ENCODE peak calls at places on chromosomes 6 and 20, in eight cellular contexts. One of them, this sample, is unnamed.

GRCh38 chr20:17537959-17538358 is 6.8 kb upstream of the BFSP1 start:
- DNase-seq in activated CD4-positive, alpha-beta T cell treated with anti-CD3 and anti-CD28 coated beads for 24 hours: no peak
- DNase-seq in HTR-8/SVneo: no peak
- DNase-seq in CD4-positive, alpha-beta T cell: no peak
- DNase-seq in endothelial cell: no peak
- DNase-seq in NCI-H510A treated with DMSO at 0.1 percent for 48 hours: no peak
- DNase-seq in hypothalamus: no peak
- DNase-seq in GM06990: no peak
- DNase-seq in this sample: no peak

GRCh38 chr6:130076512-130076911 is 58.1 kb downstream of the L3MBTL3 start:
- DNase-seq in HTR-8/SVneo: no peak
- DNase-seq in NCI-H510A treated with DMSO at 0.1 percent for 48 hours: no peak
- DNase-seq in hypothalamus: no peak
- DNase-seq in endothelial cell: no peak
- DNase-seq in CD4-positive, alpha-beta T cell: no peak
- DNase-seq in GM06990: no peak
- DNase-seq in activated CD4-positive, alpha-beta T cell treated with anti-CD3 and anti-CD28 coated beads for 24 hours: no peak
- DNase-seq in this sample: no peak

GRCh38 chr6:95501032-95501904 is 76.1 kb upstream of the MANEA start:
- DNase-seq in activated CD4-positive, alpha-beta T cell treated with anti-CD3 and anti-CD28 coated beads for 24 hours: no peak
- DNase-seq in GM06990: no peak
- DNase-seq in endothelial cell: no peak
- DNase-seq in NCI-H510A treated with DMSO at 0.1 percent for 48 hours: no peak
- DNase-seq in CD4-positive, alpha-beta T cell: no peak
- DNase-seq in HTR-8/SVneo: no peak
- DNase-seq in hypothalamus: no peak
- DNase-seq in this sample: no peak

GRCh38 chr6:89148016-89148750 is 2.3 kb downstream of the PM20D2 start:
- DNase-seq in CD4-positive, alpha-beta T cell: no peak
- DNase-seq in endothelial cell: no peak
- DNase-seq in HTR-8/SVneo: no peak
- DNase-seq in GM06990: no peak
- DNase-seq in NCI-H510A treated with DMSO at 0.1 percent for 48 hours: no peak
- DNase-seq in activated CD4-positive, alpha-beta T cell treated with anti-CD3 and anti-CD28 coated beads for 24 hours: no peak
- DNase-seq in hypothalamus: no peak
- DNase-seq in this sample: no peak

GRCh38 chr20:47717421-47717820 is 67.9 kb downstream of the SULF2 start:
- DNase-seq in hypothalamus: no peak
- DNase-seq in CD4-positive, alpha-beta T cell: no peak
- DNase-seq in GM06990: no peak
- DNase-seq in activated CD4-positive, alpha-beta T cell treated with anti-CD3 and anti-CD28 coated beads for 24 hours: no peak
- DNase-seq in endothelial cell: no peak
- DNase-seq in HTR-8/SVneo: no peak
- DNase-seq in NCI-H510A treated with DMSO at 0.1 percent for 48 hours: no peak
- DNase-seq in this sample: no peak

GRCh38 chr6:163298079-163298807 is 116.3 kb upstream of the QKI start:
- DNase-seq in endothelial cell: no peak
- DNase-seq in hypothalamus: no peak
- DNase-seq in HTR-8/SVneo: no peak
- DNase-seq in GM06990: no peak
- DNase-seq in CD4-positive, alpha-beta T cell: no peak
- DNase-seq in NCI-H510A treated with DMSO at 0.1 percent for 48 hours: no peak
- DNase-seq in activated CD4-positive, alpha-beta T cell treated with anti-CD3 and anti-CD28 coated beads for 24 hours: no peak
- DNase-seq in this sample: no peak

GRCh38 chr6:43203029-43203717 is 21.2 kb downstream of the CUL9 start:
- DNase-seq in GM06990: no peak
- DNase-seq in CD4-positive, alpha-beta T cell: no peak
- DNase-seq in NCI-H510A treated with DMSO at 0.1 percent for 48 hours: no peak
- DNase-seq in HTR-8/SVneo: no peak
- DNase-seq in activated CD4-positive, alpha-beta T cell treated with anti-CD3 and anti-CD28 coated beads for 24 hours: no peak
- DNase-seq in endothelial cell: no peak
- DNase-seq in hypothalamus: no peak
- DNase-seq in this sample: no peak

GRCh38 chr20:5714261-5715041 is 35.8 kb upstream of the SHLD1 start:
- DNase-seq in hypothalamus: no peak
- DNase-seq in GM06990: peak
- DNase-seq in endothelial cell: peak
- DNase-seq in activated CD4-positive, alpha-beta T cell treated with anti-CD3 and anti-CD28 coated beads for 24 hours: peak
- DNase-seq in NCI-H510A treated with DMSO at 0.1 percent for 48 hours: peak
- DNase-seq in CD4-positive, alpha-beta T cell: peak
- DNase-seq in HTR-8/SVneo: no peak
- DNase-seq in this sample: peak

GRCh38 chr6:115901896-115902295 is 158.8 kb downstream of the FRK start:
- DNase-seq in HTR-8/SVneo: no peak
- DNase-seq in NCI-H510A treated with DMSO at 0.1 percent for 48 hours: no peak
- DNase-seq in activated CD4-positive, alpha-beta T cell treated with anti-CD3 and anti-CD28 coated beads for 24 hours: no peak
- DNase-seq in endothelial cell: no peak
- DNase-seq in GM06990: no peak
- DNase-seq in hypothalamus: no peak
- DNase-seq in CD4-positive, alpha-beta T cell: no peak
- DNase-seq in this sample: no peak

GRCh38 chr6:48036316-48036715 is 74.7 kb downstream of the PTCHD4 start:
- DNase-seq in endothelial cell: no peak
- DNase-seq in CD4-positive, alpha-beta T cell: no peak
- DNase-seq in hypothalamus: no peak
- DNase-seq in GM06990: no peak
- DNase-seq in HTR-8/SVneo: no peak
- DNase-seq in activated CD4-positive, alpha-beta T cell treated with anti-CD3 and anti-CD28 coated beads for 24 hours: no peak
- DNase-seq in NCI-H510A treated with DMSO at 0.1 percent for 48 hours: no peak
- DNase-seq in this sample: no peak

GRCh38 chr6:46098678-46099077 is 31.1 kb upstream of the ENPP4 start:
- DNase-seq in activated CD4-positive, alpha-beta T cell treated with anti-CD3 and anti-CD28 coated beads for 24 hours: no peak
- DNase-seq in GM06990: no peak
- DNase-seq in CD4-positive, alpha-beta T cell: no peak
- DNase-seq in hypothalamus: no peak
- DNase-seq in NCI-H510A treated with DMSO at 0.1 percent for 48 hours: peak
- DNase-seq in HTR-8/SVneo: no peak
- DNase-seq in endothelial cell: no peak
- DNase-seq in this sample: no peak

GRCh38 chr6:18262812-18263560 is 1.3 kb downstream of the DEK start:
- DNase-seq in GM06990: peak
- DNase-seq in activated CD4-positive, alpha-beta T cell treated with anti-CD3 and anti-CD28 coated beads for 24 hours: peak
- DNase-seq in endothelial cell: no peak
- DNase-seq in CD4-positive, alpha-beta T cell: no peak
- DNase-seq in hypothalamus: no peak
- DNase-seq in HTR-8/SVneo: no peak
- DNase-seq in NCI-H510A treated with DMSO at 0.1 percent for 48 hours: peak
- DNase-seq in this sample: peak

GRCh38 chr6:373773-374724 is 17.5 kb upstream of the IRF4 start:
- DNase-seq in GM06990: no peak
- DNase-seq in endothelial cell: no peak
- DNase-seq in HTR-8/SVneo: no peak
- DNase-seq in activated CD4-positive, alpha-beta T cell treated with anti-CD3 and anti-CD28 coated beads for 24 hours: no peak
- DNase-seq in hypothalamus: no peak
- DNase-seq in NCI-H510A treated with DMSO at 0.1 percent for 48 hours: no peak
- DNase-seq in CD4-positive, alpha-beta T cell: no peak
- DNase-seq in this sample: no peak

GRCh38 chr6:47631248-47632196 is 66.9 kb upstream of the ADGRF4 start:
- DNase-seq in CD4-positive, alpha-beta T cell: no peak
- DNase-seq in NCI-H510A treated with DMSO at 0.1 percent for 48 hours: peak
- DNase-seq in hypothalamus: no peak
- DNase-seq in endothelial cell: no peak
- DNase-seq in activated CD4-positive, alpha-beta T cell treated with anti-CD3 and anti-CD28 coated beads for 24 hours: no peak
- DNase-seq in HTR-8/SVneo: peak
- DNase-seq in GM06990: peak
- DNase-seq in this sample: no peak